ENCODE peak calls at places on chromosome 7, in eight cellular contexts. T is nephron progenitor cell; U is foreskin melanocyte; M is activated naive CD8-positive, alpha-beta T cell treated with anti-CD3 and anti-CD28 coated beads, Interleukin-2, amount 50 U/mL, for 24 hours; S is KBM-7; A is stimulated activated CD8-positive, alpha-beta memory T cell treated with anti-CD3 and anti-CD28 coated beads, Interleukin-7, amount 100 ng/mL, for 24 hours; Q is astrocyte of the hippocampus; Z is activated CD8-positive, alpha-beta memory T cell treated with anti-CD3 and anti-CD28 coated beads for 48 hours. J is an unnamed sample.

GRCh38 chr7:29622335-29623265 is 59.0 kb downstream of the PRR15 start:
- DNase-seq in Q (peak; percentile 92), U (peak; percentile 38), Z (no peak), S (no peak), M (no peak), A (no peak), T (no peak), J (no peak)

GRCh38 chr7:2903686-2904162 is 59.6 kb upstream of the GNA12 start:
- DNase-seq in T (no peak), Z (no peak), U (no peak), S (no peak), A (no peak), M (no peak), Q (no peak), J (no peak)

GRCh38 chr7:36723951-36724664 is at the start of gene AOAH:
- DNase-seq in T (no peak), M (peak; percentile 62), Z (peak; percentile 44), A (peak; percentile 47), Q (peak; percentile 19), S (peak; percentile 79), U (peak; percentile 46), J (no peak)

GRCh38 chr7:45897042-45897690 is 8.9 kb downstream of the IGFBP1 start:
- DNase-seq in A (no peak), M (no peak), Q (peak; percentile 91), T (no peak), Z (no peak), U (no peak), S (no peak), J (no peak)

GRCh38 chr7:45721949-45722598 is 147.9 kb downstream of the ADCY1 start:
- DNase-seq in Q (no peak), A (no peak), Z (no peak), S (no peak), U (no peak), T (no peak), M (no peak), J (no peak)

GRCh38 chr7:81410471-81411117 is 359.3 kb downstream of the HGF start:
- DNase-seq in M (no peak), T (no peak), Z (no peak), A (no peak), Q (no peak), S (no peak), U (no peak), J (peak; percentile 77)

GRCh38 chr7:28270536-28270935 is 89.9 kb upstream of the JAZF1 start:
- DNase-seq in A (no peak), Q (no peak), T (no peak), S (no peak), U (no peak), Z (no peak), M (no peak), J (no peak)

GRCh38 chr7:81280531-81280930 is 361.7 kb upstream of the SEMA3C start:
- DNase-seq in U (no peak), M (no peak), T (no peak), Z (no peak), S (no peak), A (no peak), Q (no peak), J (no peak)

GRCh38 chr7:105638324-105638723 is 57.0 kb upstream of the EFCAB10 start:
- DNase-seq in M (no peak), U (no peak), A (no peak), S (no peak), Q (no peak), T (no peak), Z (no peak), J (no peak)

GRCh38 chr7:101667959-101668358 is 38.9 kb upstream of the MYL10 start:
- DNase-seq in T (no peak), M (no peak), Q (no peak), U (no peak), A (no peak), S (no peak), Z (no peak), J (no peak)

GRCh38 chr7:108455833-108456677 is at the start of gene NRCAM:
- DNase-seq in A (no peak), U (peak; percentile 29), S (peak; percentile 41), M (peak; percentile 58), Q (peak; percentile 96), Z (peak; percentile 10), T (peak; percentile 88), J (peak; percentile 89)

GRCh38 chr7:139623518-139623917 is 100.0 kb downstream of the CLEC2L start:
- DNase-seq in A (no peak), S (no peak), U (no peak), M (no peak), T (no peak), Q (no peak), Z (no peak), J (no peak)

GRCh38 chr7:35251606-35252310 is 2.1 kb downstream of the TBX20 start:
- DNase-seq in M (no peak), T (no peak), S (peak; percentile 44), A (no peak), U (no peak), Z (no peak), Q (no peak), J (no peak)

GRCh38 chr7:51428226-51428887 is 111.7 kb upstream of the COBL start:
- DNase-seq in A (no peak), S (no peak), Z (no peak), T (no peak), Q (peak; percentile 28), M (no peak), U (no peak), J (peak; percentile 11)

GRCh38 chr7:37832194-37832593 is 16.2 kb upstream of the NME8 start:
- DNase-seq in T (no peak), Z (no peak), M (peak; percentile 15), S (peak; percentile 70), Q (peak; percentile 26), U (no peak), A (no peak), J (peak; percentile 80)

GRCh38 chr7:42135728-42136127 is 101.3 kb downstream of the GLI3 start:
- DNase-seq in M (no peak), S (no peak), T (no peak), Z (no peak), Q (no peak), A (no peak), U (peak; percentile 56), J (no peak)

GRCh38 chr7:43208189-43208588 is 95.7 kb downstream of the HECW1 start:
- DNase-seq in T (no peak), U (no peak), A (no peak), Z (no peak), S (no peak), Q (no peak), M (no peak), J (no peak)

GRCh38 chr7:76409537-76409936 is at the start of gene SSC4D:
- DNase-seq in T (peak; percentile 66), Z (no peak), S (no peak), M (no peak), U (no peak), Q (no peak), A (no peak), J (no peak)

GRCh38 chr7:2512179-2512644 is 7.4 kb upstream of the LFNG start:
- DNase-seq in A (no peak), Z (no peak), M (peak; percentile 40), U (no peak), Q (no peak), S (no peak), T (no peak), J (no peak)

GRCh38 chr7:4550117-4550516 is 132.0 kb upstream of the FOXK1 start:
- DNase-seq in U (no peak), A (no peak), Z (no peak), S (no peak), Q (no peak), T (no peak), M (no peak), J (no peak)

GRCh38 chr7:3117488-3118228 is 74.0 kb upstream of the CARD11 start:
- DNase-seq in U (no peak), M (no peak), Q (no peak), Z (no peak), T (no peak), S (peak; percentile 57), A (no peak), J (no peak)

GRCh38 chr7:159099217-159099655 is 45.4 kb downstream of the VIPR2 start:
- DNase-seq in U (no peak), T (no peak), A (no peak), S (no peak), Z (no peak), Q (no peak), M (no peak), J (no peak)

GRCh38 chr7:32905175-32905662 is 13.7 kb upstream of the KBTBD2 start:
- DNase-seq in Q (peak; percentile 81), T (no peak), S (peak; percentile 98), Z (peak; percentile 47), U (peak; percentile 65), M (peak; percentile 65), A (peak; percentile 37), J (peak; percentile 64)

J was measured in RPMI8226.